ENCODE peak calls at places on chromosomes 5 and 9, in eight cellular contexts. One of them, this sample, is unnamed.
A peak's percentile ranks its signal among the peaks of the same experiment; 100 is the strongest.

GRCh38 chr5:157253547-157253946 is 12.4 kb upstream of the CYFIP2 start:
- DNase-seq in osteoblast: peak; percentile 77
- DNase-seq in hepatocyte: peak; percentile 67
- DNase-seq in H9: peak; percentile 55
- DNase-seq in fibroblast of lung: peak; percentile 22
- DNase-seq in IMR-90: peak; percentile 47
- DNase-seq in endothelial cell of umbilical vein: peak; percentile 57
- DNase-seq in OCI-LY7: peak; percentile 71
- DNase-seq in this sample: peak; percentile 29

GRCh38 chr5:62084391-62084790 is 221.6 kb upstream of the KIF2A start:
- DNase-seq in fibroblast of lung: no peak
- DNase-seq in IMR-90: no peak
- DNase-seq in endothelial cell of umbilical vein: no peak
- DNase-seq in H9: no peak
- DNase-seq in hepatocyte: no peak
- DNase-seq in OCI-LY7: no peak
- DNase-seq in osteoblast: no peak
- DNase-seq in this sample: no peak

GRCh38 chr5:132871459-132871858 is 2.0 kb upstream of the LEAP2 start:
- DNase-seq in H9: no peak
- DNase-seq in endothelial cell of umbilical vein: no peak
- DNase-seq in fibroblast of lung: no peak
- DNase-seq in hepatocyte: no peak
- DNase-seq in osteoblast: no peak
- DNase-seq in OCI-LY7: no peak
- DNase-seq in IMR-90: no peak
- DNase-seq in this sample: no peak

GRCh38 chr5:167943353-167943752 is 348.1 kb upstream of the WWC1 start:
- DNase-seq in OCI-LY7: no peak
- DNase-seq in endothelial cell of umbilical vein: no peak
- DNase-seq in IMR-90: no peak
- DNase-seq in osteoblast: no peak
- DNase-seq in hepatocyte: no peak
- DNase-seq in H9: no peak
- DNase-seq in fibroblast of lung: peak; percentile 55
- DNase-seq in this sample: no peak

GRCh38 chr5:143536364-143536763 is 132.9 kb upstream of the NR3C1 start:
- DNase-seq in OCI-LY7: no peak
- DNase-seq in osteoblast: peak; percentile 89
- DNase-seq in H9: no peak
- DNase-seq in IMR-90: peak; percentile 99
- DNase-seq in endothelial cell of umbilical vein: peak; percentile 18
- DNase-seq in hepatocyte: peak; percentile 35
- DNase-seq in fibroblast of lung: peak; percentile 99
- DNase-seq in this sample: peak; percentile 84

GRCh38 chr9:19894975-19895374 is 106.1 kb upstream of the SLC24A2 start:
- DNase-seq in H9: no peak
- DNase-seq in osteoblast: peak; percentile 31
- DNase-seq in endothelial cell of umbilical vein: no peak
- DNase-seq in fibroblast of lung: peak; percentile 20
- DNase-seq in hepatocyte: peak; percentile 36
- DNase-seq in IMR-90: peak; percentile 43
- DNase-seq in OCI-LY7: no peak
- DNase-seq in this sample: no peak

GRCh38 chr9:135216236-135216635 is 128.8 kb downstream of the OLFM1 start:
- DNase-seq in OCI-LY7: no peak
- DNase-seq in fibroblast of lung: no peak
- DNase-seq in hepatocyte: no peak
- DNase-seq in H9: no peak
- DNase-seq in endothelial cell of umbilical vein: no peak
- DNase-seq in osteoblast: peak; percentile 43
- DNase-seq in IMR-90: no peak
- DNase-seq in this sample: no peak

GRCh38 chr5:171313481-171314206 is 4.6 kb downstream of the TLX3 start:
- DNase-seq in endothelial cell of umbilical vein: no peak
- DNase-seq in fibroblast of lung: no peak
- DNase-seq in IMR-90: no peak
- DNase-seq in osteoblast: no peak
- DNase-seq in H9: no peak
- DNase-seq in OCI-LY7: no peak
- DNase-seq in hepatocyte: no peak
- DNase-seq in this sample: no peak

GRCh38 chr9:33750307-33750838 is 45.0 kb upstream of the PRSS3 start:
- DNase-seq in OCI-LY7: no peak
- DNase-seq in endothelial cell of umbilical vein: no peak
- DNase-seq in osteoblast: peak; percentile 84
- DNase-seq in IMR-90: peak; percentile 15
- DNase-seq in fibroblast of lung: peak; percentile 22
- DNase-seq in H9: no peak
- DNase-seq in hepatocyte: no peak
- DNase-seq in this sample: no peak

GRCh38 chr5:160550075-160550474 is 128.4 kb downstream of the PTTG1 start:
- DNase-seq in OCI-LY7: no peak
- DNase-seq in hepatocyte: no peak
- DNase-seq in endothelial cell of umbilical vein: no peak
- DNase-seq in fibroblast of lung: no peak
- DNase-seq in IMR-90: no peak
- DNase-seq in H9: no peak
- DNase-seq in osteoblast: no peak
- DNase-seq in this sample: no peak

GRCh38 chr9:12934515-12935301 is 159.9 kb downstream of the LURAP1L start:
- DNase-seq in OCI-LY7: no peak
- DNase-seq in IMR-90: no peak
- DNase-seq in osteoblast: no peak
- DNase-seq in H9: no peak
- DNase-seq in fibroblast of lung: no peak
- DNase-seq in endothelial cell of umbilical vein: no peak
- DNase-seq in hepatocyte: no peak
- DNase-seq in this sample: peak; percentile 67

GRCh38 chr9:128634651-128635262 is 21.9 kb downstream of the DYNC2I2 start:
- DNase-seq in fibroblast of lung: no peak
- DNase-seq in endothelial cell of umbilical vein: no peak
- DNase-seq in osteoblast: no peak
- DNase-seq in hepatocyte: no peak
- DNase-seq in IMR-90: no peak
- DNase-seq in H9: no peak
- DNase-seq in OCI-LY7: no peak
- DNase-seq in this sample: peak; percentile 11
- H3K4me2 ChIP-seq in fibroblast of lung: no peak overlapping the region
- H3K4me2 ChIP-seq in endothelial cell of umbilical vein: no peak overlapping the region
- H3K4me2 ChIP-seq in osteoblast: no peak overlapping the region
- H3K4me2 ChIP-seq in hepatocyte: peak overlapping the region; percentile 64
- H3K4me2 ChIP-seq in IMR-90: no peak overlapping the region
- H3K4me2 ChIP-seq in H9: no peak overlapping the region
- H3K4me2 ChIP-seq in OCI-LY7: no peak overlapping the region
- H3K4me2 ChIP-seq in this sample: peak overlapping the region; percentile 61

DNA sequence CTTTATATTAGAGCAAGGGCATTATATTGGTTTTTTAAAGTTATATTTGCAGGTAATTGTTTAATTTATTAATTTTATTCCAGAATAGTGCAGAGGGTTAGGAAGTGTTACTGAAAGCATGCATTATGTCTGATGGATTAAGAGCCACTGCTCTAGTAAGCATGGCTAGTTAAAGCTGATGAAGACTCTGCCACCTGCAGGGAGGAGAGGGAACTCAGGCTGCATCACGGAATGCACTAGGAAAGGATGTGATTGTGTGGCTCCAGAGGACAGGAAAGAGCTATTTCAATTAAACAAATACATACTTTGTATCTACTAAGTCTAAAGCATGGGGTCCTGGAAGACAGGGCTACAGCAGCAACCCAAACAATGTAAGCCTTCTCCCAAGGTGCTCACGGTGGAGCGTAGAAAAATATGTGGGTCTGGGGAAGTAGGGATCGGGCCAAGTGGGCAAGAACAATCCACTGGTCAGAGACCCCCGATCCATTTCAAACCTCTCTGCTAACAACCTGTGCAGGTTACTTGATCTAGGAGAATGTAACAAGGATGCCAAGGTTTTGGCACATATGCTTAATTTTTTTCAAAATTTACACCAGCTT is 15.3 kb upstream of the GRXCR2 start:
- DNase-seq in fibroblast of lung: peak; percentile 53
- DNase-seq in endothelial cell of umbilical vein: peak; percentile 64
- DNase-seq in OCI-LY7: peak; percentile 13
- DNase-seq in H9: peak; percentile 64
- DNase-seq in osteoblast: peak; percentile 85
- DNase-seq in IMR-90: peak; percentile 62
- DNase-seq in hepatocyte: peak; percentile 71
- DNase-seq in this sample: peak; percentile 51
- TF ChIP-seq CTCF in fibroblast of lung: peak; percentile 97
- TF ChIP-seq CTCF in endothelial cell of umbilical vein: peak; percentile 63
- TF ChIP-seq CTCF in OCI-LY7: peak; percentile 74
- TF ChIP-seq CTCF in H9: peak; percentile 85
- TF ChIP-seq CTCF in osteoblast: peak; percentile 85
- TF ChIP-seq CTCF in IMR-90: peak; percentile 68
- TF ChIP-seq CTCF in hepatocyte: peak; percentile 70
- TF ChIP-seq CTCF in this sample: peak; percentile 96

GRCh38 chr9:2673161-2673560 is 44.1 kb upstream of the KCNV2 start:
- DNase-seq in osteoblast: no peak
- DNase-seq in IMR-90: no peak
- DNase-seq in fibroblast of lung: no peak
- DNase-seq in endothelial cell of umbilical vein: no peak
- DNase-seq in H9: no peak
- DNase-seq in OCI-LY7: no peak
- DNase-seq in hepatocyte: no peak
- DNase-seq in this sample: no peak

GRCh38 chr9:2674141-2674824 is 43.0 kb upstream of the KCNV2 start:
- DNase-seq in endothelial cell of umbilical vein: no peak
- DNase-seq in H9: no peak
- DNase-seq in OCI-LY7: no peak
- DNase-seq in fibroblast of lung: no peak
- DNase-seq in hepatocyte: no peak
- DNase-seq in IMR-90: no peak
- DNase-seq in osteoblast: no peak
- DNase-seq in this sample: no peak

GRCh38 chr9:2677927-2678889 is 39.1 kb upstream of the KCNV2 start:
- DNase-seq in hepatocyte: peak; percentile 11
- DNase-seq in OCI-LY7: no peak
- DNase-seq in IMR-90: no peak
- DNase-seq in H9: no peak
- DNase-seq in endothelial cell of umbilical vein: no peak
- DNase-seq in osteoblast: no peak
- DNase-seq in fibroblast of lung: no peak
- DNase-seq in this sample: no peak

GRCh38 chr9:2679011-2679410 is 38.3 kb upstream of the KCNV2 start:
- DNase-seq in osteoblast: no peak
- DNase-seq in OCI-LY7: no peak
- DNase-seq in fibroblast of lung: no peak
- DNase-seq in hepatocyte: no peak
- DNase-seq in endothelial cell of umbilical vein: no peak
- DNase-seq in H9: no peak
- DNase-seq in IMR-90: no peak
- DNase-seq in this sample: no peak

GRCh38 chr9:2676466-2676865 is 40.8 kb upstream of the KCNV2 start:
- DNase-seq in fibroblast of lung: no peak
- DNase-seq in hepatocyte: no peak
- DNase-seq in H9: no peak
- DNase-seq in osteoblast: no peak
- DNase-seq in OCI-LY7: no peak
- DNase-seq in IMR-90: no peak
- DNase-seq in endothelial cell of umbilical vein: peak; percentile 43
- DNase-seq in this sample: no peak
- H3K4me2 ChIP-seq in fibroblast of lung: no peak overlapping the region
- H3K4me2 ChIP-seq in hepatocyte: no peak overlapping the region
- H3K4me2 ChIP-seq in H9: no peak overlapping the region
- H3K4me2 ChIP-seq in osteoblast: no peak overlapping the region
- H3K4me2 ChIP-seq in OCI-LY7: no peak overlapping the region
- H3K4me2 ChIP-seq in IMR-90: no peak overlapping the region
- H3K4me2 ChIP-seq in endothelial cell of umbilical vein: no peak overlapping the region
- H3K4me2 ChIP-seq in this sample: no peak overlapping the region

GRCh38 chr5:35002459-35002858 is 45.3 kb downstream of the AGXT2 start:
- DNase-seq in H9: no peak
- DNase-seq in endothelial cell of umbilical vein: no peak
- DNase-seq in fibroblast of lung: no peak
- DNase-seq in OCI-LY7: no peak
- DNase-seq in hepatocyte: no peak
- DNase-seq in IMR-90: no peak
- DNase-seq in osteoblast: no peak
- DNase-seq in this sample: no peak
- TF ChIP-seq CTCF in H9: no peak
- TF ChIP-seq CTCF in endothelial cell of umbilical vein: no peak
- TF ChIP-seq CTCF in fibroblast of lung: no peak
- TF ChIP-seq CTCF in OCI-LY7: no peak
- TF ChIP-seq CTCF in hepatocyte: no peak
- TF ChIP-seq CTCF in IMR-90: no peak
- TF ChIP-seq CTCF in osteoblast: no peak
- TF ChIP-seq CTCF in this sample: no peak

GRCh38 chr9:22117511-22118388 is 108.6 kb upstream of the CDKN2B start:
- DNase-seq in IMR-90: peak; percentile 83
- DNase-seq in H9: peak; percentile 55
- DNase-seq in fibroblast of lung: peak; percentile 90
- DNase-seq in endothelial cell of umbilical vein: peak; percentile 97
- DNase-seq in OCI-LY7: no peak
- DNase-seq in hepatocyte: peak; percentile 40
- DNase-seq in osteoblast: peak; percentile 13
- DNase-seq in this sample: peak; percentile 73
- H3K4me2 ChIP-seq in IMR-90: peak overlapping the region; percentile 56
- H3K4me2 ChIP-seq in H9: peak overlapping the region; percentile 0
- H3K4me2 ChIP-seq in fibroblast of lung: peak overlapping the region; percentile 54
- H3K4me2 ChIP-seq in endothelial cell of umbilical vein: peak overlapping the region; percentile 89
- H3K4me2 ChIP-seq in OCI-LY7: no peak overlapping the region
- H3K4me2 ChIP-seq in hepatocyte: peak overlapping the region; percentile 21
- H3K4me2 ChIP-seq in osteoblast: peak overlapping the region; percentile 59
- H3K4me2 ChIP-seq in this sample: peak overlapping the region; percentile 7

DNA sequence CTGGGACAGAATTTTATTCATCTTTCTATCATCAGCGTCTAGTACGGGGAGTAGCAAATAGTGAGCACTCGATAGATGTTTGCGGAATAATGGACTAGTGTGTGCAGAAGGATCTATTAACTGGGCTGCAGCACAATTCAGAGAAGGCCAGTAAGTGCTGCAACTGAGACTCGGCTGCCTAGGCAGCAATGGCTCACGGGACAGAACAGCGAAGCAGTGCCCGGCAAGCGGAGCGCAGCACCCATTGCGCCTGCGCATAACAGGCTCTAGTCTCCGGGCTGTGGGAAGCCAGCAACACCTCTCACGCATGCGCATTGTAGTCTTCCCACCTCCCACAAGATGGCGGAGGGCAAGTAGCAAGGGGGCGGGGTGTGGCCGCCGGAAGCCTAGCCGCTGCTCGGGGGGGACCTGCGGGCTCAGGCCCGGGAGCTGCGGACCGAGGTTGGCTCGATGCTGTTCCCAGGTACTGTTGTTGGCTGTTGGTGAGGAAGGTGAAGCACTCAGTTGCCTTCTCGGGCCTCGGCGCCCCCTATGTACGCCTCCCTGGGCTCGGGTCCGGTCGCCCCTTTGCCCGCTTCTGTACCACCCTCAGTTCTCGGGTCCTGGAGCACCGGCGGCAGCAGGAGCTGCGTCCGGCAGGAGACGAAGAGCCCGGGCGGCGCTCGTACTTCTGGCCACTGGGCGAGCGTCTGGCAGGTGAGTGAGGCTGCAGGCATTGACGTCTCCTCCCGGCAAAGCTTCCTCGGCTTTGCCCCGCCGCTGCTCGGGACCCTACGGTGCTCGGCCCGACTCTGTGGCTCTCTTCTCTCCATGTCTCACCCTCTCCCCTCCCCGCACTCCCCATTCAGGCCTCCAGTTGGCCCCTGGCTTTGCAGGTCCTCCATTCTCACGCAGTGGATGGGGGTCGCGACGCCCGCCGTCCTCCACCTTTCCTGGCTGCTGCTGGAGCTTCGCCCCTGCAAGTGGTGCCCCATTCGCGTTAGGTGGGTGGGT is 30.2 kb upstream of the APC start:
- DNase-seq in OCI-LY7: peak; percentile 99
- DNase-seq in hepatocyte: peak; percentile 100
- DNase-seq in osteoblast: peak; percentile 97
- DNase-seq in fibroblast of lung: peak; percentile 95
- DNase-seq in IMR-90: peak; percentile 98
- DNase-seq in endothelial cell of umbilical vein: peak; percentile 98
- DNase-seq in H9: peak; percentile 99
- DNase-seq in this sample: peak; percentile 95
- TF ChIP-seq CTCF in OCI-LY7: peak; percentile 24
- TF ChIP-seq CTCF in hepatocyte: no peak
- TF ChIP-seq CTCF in osteoblast: no peak
- TF ChIP-seq CTCF in fibroblast of lung: no peak
- TF ChIP-seq CTCF in IMR-90: no peak
- TF ChIP-seq CTCF in endothelial cell of umbilical vein: no peak
- TF ChIP-seq CTCF in H9: peak; percentile 19
- TF ChIP-seq CTCF in this sample: no peak